ENCODE peak calls at places on chromosomes 5 and 9, in four cellular contexts. E, Y, Z and K are unnamed samples.

GRCh38 chr5:170080217-170080616 is 25.5 kb upstream of the FOXI1 start:
- DNase-seq in E (no peak), Y (no peak), Z (no peak), K (no peak)

GRCh38 chr5:178332096-178332780 is 99.6 kb upstream of the PHYKPL start:
- DNase-seq in E (no peak), Y (no peak), Z (no peak), K (peak)

GRCh38 chr9:89592963-89593775 is 11.6 kb upstream of the GADD45G start:
- DNase-seq in E (no peak), Y (peak), Z (no peak), K (no peak)

GRCh38 chr5:127746756-127747155 is 43.6 kb downstream of the CCDC192 start:
- DNase-seq in E (no peak), Y (no peak), Z (no peak), K (no peak)

GRCh38 chr5:59790399-59791130 is 103.0 kb downstream of the PDE4D start:
- DNase-seq in E (no peak), Y (no peak), Z (no peak), K (no peak)

GRCh38 chr9:5790923-5791322 is 42.0 kb downstream of the ERMP1 start:
- DNase-seq in E (no peak), Y (no peak), Z (no peak), K (no peak)

GRCh38 chr5:80090884-80091166 is 55.7 kb downstream of the THBS4 start:
- DNase-seq in E (no peak), Y (no peak), Z (no peak), K (no peak)

GRCh38 chr5:160434022-160434531 is 12.4 kb downstream of the PTTG1 start:
- DNase-seq in E (no peak), Y (peak), Z (no peak), K (peak)

GRCh38 chr5:10577371-10578291 is 13.8 kb downstream of the ANKRD33B start:
- DNase-seq in E (no peak), Y (no peak), Z (no peak), K (no peak)

GRCh38 chr9:109771796-109772525 is 8.0 kb upstream of the PALM2AKAP2 start:
- DNase-seq in E (no peak), Y (no peak), Z (no peak), K (no peak)

GRCh38 chr5:119417891-119418781 is 34.2 kb upstream of the HSD17B4 start:
- DNase-seq in E (no peak), Y (no peak), Z (no peak), K (no peak)

GRCh38 chr5:56595561-56595960 is 219.8 kb upstream of the MAP3K1 start:
- DNase-seq in E (no peak), Y (no peak), Z (no peak), K (no peak)

GRCh38 chr5:151101746-151102145 is 20.9 kb upstream of the TNIP1 start:
- DNase-seq in E (no peak), Y (no peak), Z (no peak), K (no peak)

GRCh38 chr5:176892663-176893062 is 6.5 kb downstream of the HK3 start:
- DNase-seq in E (no peak), Y (no peak), Z (no peak), K (no peak)

GRCh38 chr9:121121582-121122087 is 46.9 kb downstream of the CNTRL start:
- DNase-seq in E (peak), Y (peak), Z (peak), K (peak)

GRCh38 chr5:77663081-77663863 is 24.8 kb upstream of the OTP start:
- DNase-seq in E (no peak), Y (no peak), Z (no peak), K (no peak)

GRCh38 chr5:79235222-79235577 is 731 bp upstream of the JMY start:
- DNase-seq in E (no peak), Y (no peak), Z (no peak), K (no peak)

GRCh38 chr5:95847261-95847592 is 24.7 kb upstream of the GLRX start:
- DNase-seq in E (no peak), Y (no peak), Z (no peak), K (no peak)

GRCh38 chr9:78031271-78031825 is at the start of gene GNAQ:
- DNase-seq in E (no peak), Y (peak), Z (peak), K (no peak)

GRCh38 chr5:34680896-34681295 is 24.8 kb downstream of the RAI14 start:
- DNase-seq in E (no peak), Y (no peak), Z (no peak), K (no peak)

GRCh38 chr5:73321757-73322452 is 126.7 kb downstream of the FOXD1 start:
- DNase-seq in E (no peak), Y (no peak), Z (no peak), K (no peak)

GRCh38 chr9:136424750-136425362 is 14.4 kb downstream of the PMPCA start:
- DNase-seq in E (no peak), Y (no peak), Z (no peak), K (peak)

GRCh38 chr9:136529516-136530471 is 16.1 kb downstream of the NOTCH1 start:
- DNase-seq in E (no peak), Y (no peak), Z (no peak), K (no peak)